ENCODE peak calls at places on chromosomes 2 and 18, in ten cellular contexts. Q is skeletal muscle cell; G is NCI-H1105 treated with DMSO at 0.1 percent for 48 hours; M is activated CD8-positive, alpha-beta memory T cell treated with anti-CD3 and anti-CD28 coated beads, Interleukin-2, amount 50 U/mL, for 48 hours; O is stimulated activated naive CD4-positive, alpha-beta T cell treated with Interleukin-2 at 50 U/mL for 16 hours; H is NCI-H748 treated with DMSO at 0.1 percent for 48 hours; C is NCI-H1930; I is lower lobe of right lung; W is Peyer's patch; Z is memory B cell. U is an unnamed sample.

GRCh38 chr2:240523451-240524281 is 34.1 kb downstream of the ANKMY1 start:
- DNase-seq in Q (no peak), G (no peak), M (peak), O (no peak), H (no peak), C (no peak), I (no peak), W (no peak), Z (no peak), U (no peak)

GRCh38 chr2:240624950-240625621 is at the start of gene GPR35:
- DNase-seq in Q (peak), G (no peak), M (peak), O (peak), H (no peak), C (no peak), I (peak), W (peak), Z (peak), U (peak)

GRCh38 chr18:55405655-55406373 is 182.2 kb downstream of the TCF4 start:
- DNase-seq in Q (peak), G (peak), M (no peak), O (no peak), H (peak), C (peak), I (peak), W (no peak), Z (no peak), U (no peak)

GRCh38 chr2:99217929-99218501 is 37.0 kb downstream of the MRPL30 start:
- DNase-seq in Q (no peak), G (no peak), M (no peak), O (no peak), H (no peak), C (no peak), I (no peak), W (no peak), Z (no peak), U (no peak)

GRCh38 chr2:10709290-10709939 is 12.0 kb upstream of the ATP6V1C2 start:
- DNase-seq in Q (no peak), G (peak), M (no peak), O (no peak), H (peak), C (peak), I (no peak), W (no peak), Z (no peak), U (no peak)

GRCh38 chr18:3262234-3263171 is 570 bp downstream of the MYL12B start:
- DNase-seq in Q (no peak), G (no peak), M (peak), O (peak), H (no peak), C (no peak), I (no peak), W (no peak), Z (peak), U (peak)

GRCh38 chr2:16257001-16257724 is 316.8 kb downstream of the MYCN start:
- DNase-seq in Q (peak), G (no peak), M (no peak), O (no peak), H (no peak), C (no peak), I (no peak), W (no peak), Z (no peak), U (no peak)

GRCh38 chr18:24631238-24632025 is 171.0 kb downstream of the HRH4 start:
- DNase-seq in Q (no peak), G (no peak), M (no peak), O (no peak), H (no peak), C (peak), I (no peak), W (no peak), Z (no peak), U (no peak)

GRCh38 chr2:3827673-3828575 is 124.5 kb downstream of the DCDC2C start:
- DNase-seq in Q (peak), G (peak), M (no peak), O (no peak), H (no peak), C (no peak), I (no peak), W (no peak), Z (no peak), U (no peak)